ENCODE peak calls at places on chromosome 11, in ten cellular contexts. A, Y, Q, B, P, H, J, M, N and C are unnamed samples.

GRCh38 chr11:1831338-1832180 is 3.2 kb upstream of the SYT8 start:
- DNase-seq in N (no peak), J (no peak), P (no peak), Y (no peak), B (no peak), M (no peak), A (no peak), H (no peak), Q (no peak), C (no peak)

GRCh38 chr11:88332851-88333250 is 4.7 kb downstream of the CTSC start:
- DNase-seq in A (no peak), N (no peak), Y (no peak), J (no peak), M (no peak), P (no peak), H (no peak), Q (no peak), B (no peak), C (no peak)

GRCh38 chr11:28798286-28798685 is 690.1 kb downstream of the METTL15 start:
- DNase-seq in Y (no peak), Q (no peak), M (no peak), H (no peak), P (no peak), A (no peak), B (no peak), J (no peak), N (no peak), C (no peak)

GRCh38 chr11:73974611-73975478 is 7.8 kb downstream of the UCP2 start:
- DNase-seq in M (no peak), Y (no peak), P (no peak), N (no peak), A (no peak), J (no peak), H (peak), Q (no peak), B (no peak), C (no peak)

GRCh38 chr11:98234698-98235097 is 786.1 kb upstream of the CNTN5 start:
- DNase-seq in J (no peak), N (no peak), M (no peak), Y (no peak), B (no peak), A (no peak), Q (no peak), P (no peak), H (no peak), C (no peak)

GRCh38 chr11:123653405-123653996 is 923 bp downstream of the SCN3B start:
- DNase-seq in J (no peak), Y (no peak), B (no peak), H (no peak), M (no peak), Q (no peak), A (peak), P (peak), N (no peak), C (peak)

GRCh38 chr11:79536155-79536917 is 95.5 kb upstream of the TENM4 start:
- DNase-seq in B (no peak), A (no peak), N (no peak), M (no peak), Q (no peak), Y (no peak), H (no peak), P (no peak), J (no peak), C (no peak)

GRCh38 chr11:57047610-57048009 is 58.9 kb downstream of the OR5AK2 start:
- DNase-seq in M (no peak), H (no peak), P (no peak), J (no peak), Q (no peak), Y (no peak), B (no peak), N (no peak), A (no peak), C (no peak)

GRCh38 chr11:113014262-113014661 is 53.0 kb downstream of the NCAM1 start:
- DNase-seq in J (no peak), Y (no peak), B (peak), A (no peak), P (peak), Q (no peak), M (no peak), N (no peak), H (no peak), C (no peak)

GRCh38 chr11:110148775-110149744 is 55.9 kb downstream of the ZC3H12C start:
- DNase-seq in Y (no peak), Q (no peak), A (peak), H (no peak), P (no peak), J (no peak), M (no peak), B (no peak), N (no peak), C (peak)

GRCh38 chr11:60831501-60832079 is 10.3 kb upstream of the CCDC86 start:
- DNase-seq in B (no peak), J (no peak), Y (no peak), A (no peak), N (no peak), M (no peak), P (peak), H (no peak), Q (no peak), C (peak)

GRCh38 chr11:126355926-126356897 is 726 bp downstream of the ST3GAL4 start:
- DNase-seq in B (no peak), Y (peak), Q (no peak), N (no peak), M (no peak), J (no peak), P (no peak), A (peak), H (peak), C (peak)

GRCh38 chr11:19715373-19715772 is 2.7 kb downstream of the NAV2 start:
- DNase-seq in B (no peak), M (no peak), Y (no peak), P (no peak), Q (no peak), A (peak), J (no peak), H (no peak), N (no peak), C (peak)

GRCh38 chr11:81644239-81644840 is 1089.3 kb downstream of the FAM181B start:
- DNase-seq in M (no peak), P (no peak), N (no peak), Y (peak), Q (no peak), B (peak), A (peak), H (no peak), J (no peak), C (peak)